ENCODE peak calls at places on chromosomes 7 and 10, in ten cellular contexts. T is AG04450; E is IMR-90; X is stimulated activated CD4-positive, alpha-beta T cell treated with anti-CD3 and anti-CD28 coated beads, TNF-alpha, amount 100 ng/mL, for 48 hours; D is NCI-H2029; J is GM23248; R is T-cell; W is activated T-cell treated with anti-CD3 and anti-CD28 coated beads for 24 hours; L is NCI-H2081 treated with DMSO at 0.1 percent for 48 hours; Y is K562. I is an unnamed sample.

GRCh38 chr10:33487014-33487776 is 152.7 kb upstream of the NRP1 start:
- DNase-seq in R (no peak), L (no peak), T (no peak), W (no peak), D (no peak), X (no peak), E (peak), Y (no peak), J (peak), I (peak)

GRCh38 chr10:88852327-88852726 is 683 bp upstream of the ANKRD22 start:
- DNase-seq in T (no peak), J (no peak), Y (no peak), R (no peak), L (no peak), W (no peak), D (no peak), X (no peak), E (no peak), I (no peak)

GRCh38 chr7:28360739-28361138 is 51.6 kb upstream of the CREB5 start:
- DNase-seq in T (no peak), W (no peak), Y (no peak), J (no peak), E (no peak), D (no peak), L (no peak), R (no peak), X (no peak), I (no peak)

GRCh38 chr7:106069471-106070200 is 42.5 kb downstream of the SYPL1 start:
- DNase-seq in X (no peak), R (no peak), Y (no peak), T (no peak), W (no peak), L (no peak), D (no peak), E (no peak), J (no peak), I (no peak)

GRCh38 chr7:130222-130572 is 62.2 kb upstream of the FAM20C start:
- DNase-seq in R (no peak), E (no peak), X (no peak), T (no peak), W (no peak), D (no peak), L (no peak), J (no peak), Y (no peak), I (no peak)

GRCh38 chr7:46478046-46478445 is 557.0 kb upstream of the IGFBP3 start:
- DNase-seq in D (no peak), J (peak), R (no peak), W (no peak), L (no peak), X (no peak), E (peak), T (no peak), Y (no peak), I (peak)

GRCh38 chr7:87339373-87339897 is 6.0 kb upstream of the CROT start:
- DNase-seq in D (no peak), R (no peak), T (no peak), X (no peak), L (no peak), J (no peak), Y (no peak), E (no peak), W (no peak), I (no peak)

GRCh38 chr7:27210441-27211083 is 10.7 kb upstream of the HOXA13 start:
- DNase-seq in Y (peak), L (no peak), X (no peak), D (no peak), W (peak), J (peak), T (no peak), E (peak), R (no peak), I (peak)

GRCh38 chr7:1260236-1260635 is 27.6 kb downstream of the UNCX start:
- DNase-seq in E (no peak), D (no peak), L (no peak), J (no peak), Y (no peak), X (no peak), W (no peak), R (no peak), T (no peak), I (no peak)

GRCh38 chr7:124720195-124720594 is 45.4 kb downstream of the GPR37 start:
- DNase-seq in J (no peak), W (no peak), R (no peak), Y (no peak), E (peak), X (no peak), L (no peak), T (peak), D (peak), I (peak)

GRCh38 chr7:20035279-20035875 is 181.8 kb downstream of the MACC1 start:
- DNase-seq in X (no peak), J (no peak), L (no peak), E (no peak), W (no peak), T (no peak), R (no peak), D (no peak), Y (no peak), I (no peak)

GRCh38 chr10:128070161-128070560 is 56.1 kb downstream of the MKI67 start:
- DNase-seq in L (no peak), J (no peak), R (no peak), D (no peak), T (no peak), Y (no peak), W (no peak), X (no peak), E (no peak), I (no peak)

GRCh38 chr10:21534611-21535493 is 820 bp downstream of the MLLT10 start:
- DNase-seq in J (peak), W (no peak), X (no peak), Y (peak), L (no peak), E (peak), T (no peak), R (peak), D (peak), I (no peak)

GRCh38 chr7:100489824-100490223 is 6.1 kb downstream of the NYAP1 start:
- DNase-seq in D (peak), R (no peak), Y (peak), E (peak), J (peak), T (peak), W (no peak), L (peak), X (no peak), I (peak)

GRCh38 chr7:70098133-70098561 is 499.9 kb downstream of the AUTS2 start:
- DNase-seq in R (no peak), J (no peak), L (peak), X (no peak), E (no peak), Y (no peak), T (no peak), W (no peak), D (no peak), I (no peak)

GRCh38 chr10:123945506-123945905 is 53.9 kb upstream of the CPXM2 start:
- DNase-seq in J (peak), X (no peak), Y (peak), R (no peak), T (no peak), W (no peak), D (peak), L (no peak), E (peak), I (peak)

GRCh38 chr10:93413252-93413689 is 68.9 kb downstream of the MYOF start:
- DNase-seq in R (peak), J (peak), E (no peak), Y (no peak), L (no peak), W (no peak), X (no peak), T (no peak), D (no peak), I (no peak)

GRCh38 chr10:58240531-58240930 is 27.2 kb downstream of the IPMK start:
- DNase-seq in E (no peak), D (no peak), J (no peak), Y (no peak), L (no peak), W (no peak), T (no peak), R (no peak), X (no peak), I (peak)

GRCh38 chr10:58063854-58064480 is 203.7 kb downstream of the IPMK start:
- DNase-seq in W (no peak), D (no peak), T (no peak), L (no peak), E (no peak), J (no peak), Y (no peak), R (no peak), X (no peak), I (no peak)

GRCh38 chr7:2122651-2123050 is 110.1 kb downstream of the MAD1L1 start:
- DNase-seq in D (no peak), E (no peak), R (no peak), X (no peak), J (no peak), Y (no peak), L (no peak), W (no peak), T (no peak), I (no peak)

GRCh38 chr7:99188221-99188620 is 19.7 kb downstream of the KPNA7 start:
- DNase-seq in W (no peak), J (no peak), X (no peak), L (no peak), R (no peak), T (no peak), D (no peak), Y (no peak), E (no peak), I (no peak)

I was measured in fibroblast of the aortic adventitia.